ENCODE peak calls at places on chromosomes 11 and 22, in seven cellular contexts. Q, E, J, S, G, H and D are unnamed samples.
A peak's percentile ranks its signal among the peaks of the same experiment; 100 is the strongest.

GRCh38 chr22:17969732-17970131 is 54.6 kb downstream of the MICAL3 start:
- DNase-seq in Q (peak; percentile 96), E (peak; percentile 98), J (no peak), S (peak; percentile 91), G (no peak), H (peak; percentile 96), D (no peak)

GRCh38 chr22:29621761-29622526 is 18.5 kb downstream of the NF2 start:
- DNase-seq in Q (peak; percentile 99), E (peak; percentile 93), J (no peak), S (peak; percentile 94), G (no peak), H (peak; percentile 93), D (no peak)

GRCh38 chr11:28878025-28878424 is 769.8 kb downstream of the METTL15 start:
- DNase-seq in Q (peak; percentile 51), E (no peak), J (no peak), S (peak; percentile 9), G (no peak), H (peak; percentile 52), D (no peak)

GRCh38 chr22:23565288-23565941 is 14.7 kb downstream of the IGLL1 start:
- DNase-seq in Q (peak; percentile 8), E (no peak), J (no peak), S (no peak), G (peak; percentile 57), H (peak; percentile 5), D (peak; percentile 28)

GRCh38 chr11:46330154-46330886 is 16.9 kb upstream of the DGKZ start:
- DNase-seq in Q (no peak), E (no peak), J (no peak), S (no peak), G (no peak), H (no peak), D (no peak)

GRCh38 chr11:64745523-64746328 is 1.8 kb upstream of the RASGRP2 start:
- DNase-seq in Q (peak; percentile 40), E (peak; percentile 47), J (peak; percentile 80), S (peak; percentile 56), G (peak; percentile 70), H (peak; percentile 48), D (peak; percentile 60)

GRCh38 chr11:108873938-108874337 is 209.1 kb downstream of the DDX10 start:
- DNase-seq in Q (peak; percentile 74), E (no peak), J (no peak), S (peak; percentile 79), G (no peak), H (no peak), D (no peak)

GRCh38 chr11:73317803-73318202 is 9.7 kb downstream of the ARHGEF17 start:
- DNase-seq in Q (no peak), E (no peak), J (no peak), S (no peak), G (no peak), H (no peak), D (no peak)

GRCh38 chr22:42316988-42317387 is 46.5 kb upstream of the TCF20 start:
- DNase-seq in Q (peak; percentile 5), E (no peak), J (peak; percentile 41), S (peak; percentile 46), G (no peak), H (peak; percentile 32), D (peak; percentile 91)

GRCh38 chr11:57179701-57180100 is 2.1 kb upstream of the LRRC55 start:
- DNase-seq in Q (no peak), E (no peak), J (no peak), S (no peak), G (no peak), H (no peak), D (no peak)

GRCh38 chr11:117498791-117499190 is 171.1 kb downstream of the CEP164 start:
- DNase-seq in Q (no peak), E (no peak), J (no peak), S (no peak), G (no peak), H (no peak), D (no peak)

GRCh38 chr22:35630387-35630793 is 13.3 kb upstream of the MB start:
- DNase-seq in Q (peak; percentile 45), E (peak; percentile 18), J (no peak), S (peak; percentile 45), G (peak; percentile 41), H (peak; percentile 62), D (no peak)

GRCh38 chr11:85740464-85741400 is 54.7 kb upstream of the CCDC89 start:
- DNase-seq in Q (no peak), E (no peak), J (no peak), S (no peak), G (no peak), H (no peak), D (no peak)

GRCh38 chr11:70399681-70400112 is 1.4 kb downstream of the CTTN start:
- DNase-seq in Q (peak; percentile 96), E (peak; percentile 96), J (peak; percentile 84), S (peak; percentile 97), G (peak; percentile 87), H (peak; percentile 96), D (peak; percentile 79)

GRCh38 chr22:49763696-49764095 is 64.0 kb downstream of the BRD1 start:
- DNase-seq in Q (no peak), E (no peak), J (no peak), S (no peak), G (peak; percentile 41), H (no peak), D (no peak)

GRCh38 chr11:34345991-34346480 is 11.8 kb downstream of the ABTB2 start:
- DNase-seq in Q (peak; percentile 65), E (peak; percentile 65), J (no peak), S (peak; percentile 25), G (no peak), H (peak; percentile 69), D (no peak)

GRCh38 chr11:61596539-61596938 is 15.7 kb upstream of the SYT7 start:
- DNase-seq in Q (no peak), E (no peak), J (no peak), S (no peak), G (no peak), H (no peak), D (no peak)

GRCh38 chr11:122180435-122180834 is 64.4 kb upstream of the BLID start:
- DNase-seq in Q (peak; percentile 100), E (peak; percentile 96), J (no peak), S (peak; percentile 98), G (no peak), H (peak; percentile 100), D (no peak)

GRCh38 chr11:73262851-73263495 is 9.2 kb upstream of the P2RY6 start:
- DNase-seq in Q (peak; percentile 80), E (peak; percentile 25), J (no peak), S (no peak), G (no peak), H (peak; percentile 67), D (no peak)

GRCh38 chr22:26259510-26259909 is 90.2 kb downstream of the SEZ6L start:
- DNase-seq in Q (peak; percentile 13), E (no peak), J (no peak), S (peak; percentile 1), G (no peak), H (peak; percentile 2), D (no peak)

GRCh38 chr22:44620841-44621382 is 81.1 kb upstream of the PRR5 start:
- DNase-seq in Q (no peak), E (no peak), J (no peak), S (no peak), G (no peak), H (no peak), D (no peak)

GRCh38 chr22:20205964-20206708 is 55.3 kb upstream of the CCDC188 start:
- DNase-seq in Q (peak; percentile 72), E (peak; percentile 38), J (peak; percentile 75), S (peak; percentile 54), G (no peak), H (peak; percentile 64), D (peak; percentile 82)

GRCh38 chr22:20203142-20204099 is 52.6 kb upstream of the CCDC188 start:
- DNase-seq in Q (no peak), E (no peak), J (peak; percentile 43), S (peak; percentile 15), G (no peak), H (peak; percentile 5), D (no peak)

GRCh38 chr22:20205464-20205963 is 54.7 kb upstream of the CCDC188 start:
- DNase-seq in Q (no peak), E (no peak), J (no peak), S (no peak), G (no peak), H (no peak), D (no peak)

GRCh38 chr22:20204821-20205220 is 54.0 kb upstream of the CCDC188 start:
- DNase-seq in Q (no peak), E (no peak), J (no peak), S (no peak), G (no peak), H (no peak), D (no peak)

DNA sequence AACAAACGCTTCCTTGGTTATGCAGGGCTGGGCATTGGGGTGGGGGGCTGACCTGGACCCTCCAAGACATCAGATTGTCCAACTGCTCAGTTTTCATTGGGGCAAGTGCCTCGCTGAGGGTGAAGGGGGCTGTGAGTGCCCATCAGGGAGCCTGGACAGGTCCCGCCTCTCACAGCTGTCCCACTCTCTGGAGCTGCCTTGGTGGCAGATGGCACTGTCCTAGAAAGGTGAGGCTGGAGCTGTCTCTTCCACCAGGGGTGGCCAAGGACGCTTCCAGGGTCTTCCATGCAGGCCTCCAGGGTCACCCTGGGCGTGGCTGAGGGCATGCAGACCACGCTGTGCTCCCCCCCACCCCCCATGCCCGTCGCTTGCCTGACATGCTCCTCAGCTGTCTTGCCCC is 53.4 kb upstream of the CCDC188 start:
- DNase-seq in Q (no peak), E (no peak), J (no peak), S (no peak), G (no peak), H (no peak), D (no peak)
- H3K4me3 ChIP-seq in Q (no peak overlapping the region), E (no peak overlapping the region), J (no peak overlapping the region), S (no peak overlapping the region), G (no peak overlapping the region), H (no peak overlapping the region), D (no peak overlapping the region)

GRCh38 chr11:41612415-41612814 is 153.0 kb upstream of the LRRC4C start:
- DNase-seq in Q (peak; percentile 27), E (no peak), J (no peak), S (peak; percentile 3), G (no peak), H (no peak), D (no peak)
- TF ChIP-seq CTCF in Q (peak; percentile 37), E (no peak), J (no peak), S (peak; percentile 17), G (no peak), H (no peak), D (no peak)

GRCh38 chr11:128519353-128519752 is 68.0 kb downstream of the ETS1 start:
- DNase-seq in Q (peak; percentile 53), E (no peak), J (no peak), S (no peak), G (no peak), H (peak; percentile 31), D (no peak)
- H3K4me3 ChIP-seq in Q (peak overlapping the region; percentile 86), E (peak overlapping the region; percentile 89), J (peak overlapping the region; percentile 60), S (peak overlapping the region; percentile 79), G (no peak overlapping the region), H (peak overlapping the region; percentile 92), D (peak overlapping the region; percentile 60)

DNA sequence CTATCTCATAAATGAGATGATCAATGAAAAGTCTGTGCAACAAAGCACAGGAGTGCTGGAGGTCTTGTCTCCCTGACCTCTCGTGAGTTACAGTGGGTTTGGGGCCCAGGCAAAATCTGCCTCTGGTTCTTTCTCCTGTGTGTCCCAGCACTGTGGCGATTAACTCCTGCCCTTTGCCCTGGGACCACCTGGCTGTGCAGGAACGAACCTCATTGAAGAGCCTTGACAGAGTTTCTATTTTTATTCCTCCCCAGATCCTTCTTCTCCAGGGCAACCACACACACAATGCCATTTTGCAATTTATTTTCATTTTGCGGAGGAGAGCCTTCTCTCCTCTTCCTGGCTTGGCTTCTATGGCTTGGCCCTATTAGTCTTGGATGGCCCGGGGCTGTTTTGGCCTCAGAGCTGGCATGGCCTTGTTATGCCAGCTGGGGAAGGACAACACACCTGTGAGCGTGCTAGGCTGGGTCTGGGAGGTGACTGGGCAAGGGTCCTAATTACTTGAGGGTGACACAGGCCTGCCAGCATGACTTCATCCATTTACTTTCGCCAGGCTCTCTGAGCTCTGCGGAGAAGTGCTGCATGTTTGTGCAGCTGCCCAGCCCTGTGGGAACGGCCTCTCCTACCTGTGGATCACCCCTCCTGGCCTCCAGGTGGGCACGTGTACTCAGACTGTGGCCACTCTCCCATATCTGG is 153.8 kb downstream of the SNX19 start:
- DNase-seq in Q (no peak), E (no peak), J (no peak), S (no peak), G (no peak), H (no peak), D (no peak)
- TF ChIP-seq CTCF in Q (no peak), E (no peak), J (no peak), S (no peak), G (no peak), H (no peak), D (no peak)